ENCODE peak calls at places on chromosome 15, in six cellular contexts. V, O, T, K, Y and X are unnamed samples. For H3K4me1, the result is how much of the 10 kb centered on the place peaks cover.

GRCh38 chr15:44727462-44728231 is 8.7 kb upstream of the TRIM69 start:
- DNase-seq in V (no peak), O (no peak), T (no peak), K (no peak), Y (no peak), X (no peak)

GRCh38 chr15:39075756-39076341 is 505.0 kb upstream of the THBS1 start:
- DNase-seq in V (no peak), O (no peak), T (no peak), K (no peak), Y (no peak), X (no peak)

GRCh38 chr15:89671687-89672086 is 7.5 kb downstream of the PLIN1 start:
- DNase-seq in V (no peak), O (no peak), T (no peak), K (no peak), Y (no peak), X (no peak)

GRCh38 chr15:62588930-62589655 is 424.0 kb upstream of the C2CD4B start:
- DNase-seq in V (no peak), O (no peak), T (no peak), K (no peak), Y (no peak), X (no peak)

GRCh38 chr15:36756707-36757106 is 177.3 kb downstream of the CDIN1 start:
- DNase-seq in V (no peak), O (no peak), T (no peak), K (no peak), Y (no peak), X (no peak)

GRCh38 chr15:57235865-57236264 is 140.4 kb upstream of the CGNL1 start:
- DNase-seq in V (no peak), O (no peak), T (no peak), K (no peak), Y (no peak), X (no peak)

GRCh38 chr15:92821491-92822116 is 78.5 kb upstream of the CHD2 start:
- DNase-seq in V (no peak), O (no peak), T (no peak), K (no peak), Y (no peak), X (no peak)

GRCh38 chr15:80331886-80332406 is 72.2 kb upstream of the ARNT2 start:
- DNase-seq in V (no peak), O (no peak), T (no peak), K (no peak), Y (no peak), X (no peak)

GRCh38 chr15:39332846-39333245 is 248.0 kb upstream of the THBS1 start:
- DNase-seq in V (no peak), O (no peak), T (no peak), K (no peak), Y (no peak), X (no peak)

GRCh38 chr15:67193223-67194009 is 61.0 kb downstream of the AAGAB start:
- DNase-seq in V (no peak), O (peak), T (no peak), K (no peak), Y (no peak), X (no peak)

GRCh38 chr15:88276821-88277220 is 20.3 kb upstream of the NTRK3 start:
- DNase-seq in V (no peak), O (no peak), T (no peak), K (no peak), Y (no peak), X (no peak)

GRCh38 chr15:49423021-49423420 is at the start of gene FGF7:
- DNase-seq in V (no peak), O (peak), T (no peak), K (peak), Y (no peak), X (no peak)

GRCh38 chr15:75033809-75034208 is 10.4 kb downstream of the PPCDC start:
- DNase-seq in V (no peak), O (no peak), T (no peak), K (no peak), Y (no peak), X (no peak)

GRCh38 chr15:27774191-27774590 is 324.9 kb downstream of the OCA2 start:
- DNase-seq in V (no peak), O (no peak), T (no peak), K (no peak), Y (no peak), X (no peak)

GRCh38 chr15:80804970-80805495 is 25.9 kb downstream of the CEMIP start:
- DNase-seq in V (no peak), O (no peak), T (no peak), K (no peak), Y (no peak), X (no peak)

GRCh38 chr15:80998252-80998651 is 2.5 kb upstream of the TLNRD1 start:
- DNase-seq in V (no peak), O (no peak), T (no peak), K (no peak), Y (no peak), X (no peak)

GRCh38 chr15:22944651-22945050 is 35.5 kb downstream of the CYFIP1 start:
- DNase-seq in V (no peak), O (no peak), T (peak), K (no peak), Y (no peak), X (no peak)

GRCh38 chr15:52104532-52105004 is 8.0 kb downstream of the BCL2L10 start:
- DNase-seq in V (no peak), O (no peak), T (no peak), K (no peak), Y (no peak), X (no peak)

GRCh38 chr15:55737373-55737772 is 5.6 kb downstream of the PRTG start:
- DNase-seq in V (no peak), O (no peak), T (no peak), K (no peak), Y (no peak), X (peak)

GRCh38 chr15:91054791-91055190 is 32.4 kb upstream of the VPS33B start:
- DNase-seq in V (no peak), O (no peak), T (no peak), K (no peak), Y (no peak), X (no peak)
- H3K4me1 ChIP-seq in V (under half), O (under half), T (under half), K (under half), Y (under half), X (under half)

DNA sequence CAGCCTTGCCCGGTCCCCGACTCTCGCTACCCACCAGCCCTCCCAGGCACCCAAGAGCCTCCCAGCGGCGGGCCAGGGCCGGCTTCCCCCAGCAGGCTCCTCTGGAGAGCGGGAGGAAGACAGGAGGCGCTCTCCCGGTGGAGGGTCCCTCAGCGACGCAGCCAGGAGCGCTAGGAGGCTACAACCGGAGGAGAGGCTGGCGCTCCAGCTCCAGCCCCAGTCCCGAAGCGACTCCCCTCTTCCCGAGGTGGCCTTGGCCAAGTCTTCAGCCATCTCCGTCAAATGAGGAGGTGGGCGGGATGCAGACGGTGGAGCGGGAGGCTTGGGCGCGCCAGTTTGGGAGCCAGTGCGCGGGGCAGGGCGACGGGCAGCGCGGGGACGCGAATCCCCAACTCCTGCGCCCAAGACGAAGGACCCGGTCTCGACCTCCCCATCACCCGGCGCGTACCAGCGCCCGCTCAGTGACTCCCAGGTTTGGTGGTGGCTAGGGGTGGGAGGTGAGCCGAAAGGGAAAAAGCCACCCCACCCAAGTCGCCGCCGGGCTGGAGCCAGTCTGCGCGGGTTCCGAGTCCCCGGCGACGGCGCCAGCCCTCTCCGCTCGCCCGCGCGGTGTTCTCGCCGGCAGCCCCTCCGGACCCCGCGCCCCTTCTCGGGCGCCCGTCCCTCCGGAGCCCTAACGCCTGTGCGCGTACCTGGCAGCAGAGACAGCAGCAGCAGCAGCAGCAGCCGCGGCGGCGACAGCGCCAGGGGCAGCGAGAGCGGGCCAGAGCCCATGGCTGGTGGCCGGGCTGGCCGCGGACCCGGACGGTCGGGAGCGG is 566 bp downstream of the CHRNA3 start:
- DNase-seq in V (no peak), O (no peak), T (no peak), K (no peak), Y (peak), X (no peak)
- TF ChIP-seq CTCF in V (no peak), O (no peak), T (no peak), K (no peak), Y (peak), X (peak)

GRCh38 chr15:35626984-35627383 is 81.0 kb upstream of the DPH6 start:
- DNase-seq in V (no peak), O (no peak), T (no peak), K (no peak), Y (no peak), X (no peak)
- H3K4me1 ChIP-seq in V (under half), O (under half), T (under half), K (under half), Y (under half), X (under half)

DNA sequence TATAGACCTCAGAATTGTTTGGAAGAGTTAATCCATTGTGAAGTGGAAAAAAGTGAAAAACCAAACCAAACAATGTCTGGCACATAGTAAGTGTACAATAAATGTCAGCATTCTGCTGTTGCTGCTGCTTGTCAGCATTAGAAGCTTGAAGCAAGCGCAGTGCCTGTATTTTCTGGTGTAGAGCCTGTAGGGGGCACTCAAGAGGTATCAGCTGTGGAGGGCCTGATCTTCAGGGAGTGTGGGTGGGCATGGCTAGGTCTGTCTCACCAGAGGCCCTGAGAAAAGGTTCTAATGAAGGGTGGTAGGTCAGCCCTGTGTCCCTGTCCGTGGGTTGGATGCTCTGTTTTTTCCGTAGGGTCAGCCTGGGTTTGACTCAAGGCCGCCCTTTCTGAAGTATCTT is 3.6 kb downstream of the ADAMTSL3 start:
- DNase-seq in V (no peak), O (no peak), T (no peak), K (no peak), Y (no peak), X (no peak)
- TF ChIP-seq CTCF in V (peak), O (no peak), T (no peak), K (no peak), Y (peak), X (peak)

GRCh38 chr15:41919954-41920538 is 26.2 kb upstream of the SPTBN5 start:
- DNase-seq in V (no peak), O (peak), T (no peak), K (peak), Y (no peak), X (no peak)

GRCh38 chr15:41922353-41922752 is 28.5 kb upstream of the SPTBN5 start:
- DNase-seq in V (no peak), O (no peak), T (no peak), K (no peak), Y (no peak), X (no peak)

GRCh38 chr15:41919201-41919820 is 25.5 kb upstream of the SPTBN5 start:
- DNase-seq in V (no peak), O (no peak), T (no peak), K (no peak), Y (no peak), X (peak)

GRCh38 chr15:41923424-41923999 is 29.7 kb upstream of the SPTBN5 start:
- DNase-seq in V (no peak), O (no peak), T (no peak), K (no peak), Y (no peak), X (no peak)

DNA sequence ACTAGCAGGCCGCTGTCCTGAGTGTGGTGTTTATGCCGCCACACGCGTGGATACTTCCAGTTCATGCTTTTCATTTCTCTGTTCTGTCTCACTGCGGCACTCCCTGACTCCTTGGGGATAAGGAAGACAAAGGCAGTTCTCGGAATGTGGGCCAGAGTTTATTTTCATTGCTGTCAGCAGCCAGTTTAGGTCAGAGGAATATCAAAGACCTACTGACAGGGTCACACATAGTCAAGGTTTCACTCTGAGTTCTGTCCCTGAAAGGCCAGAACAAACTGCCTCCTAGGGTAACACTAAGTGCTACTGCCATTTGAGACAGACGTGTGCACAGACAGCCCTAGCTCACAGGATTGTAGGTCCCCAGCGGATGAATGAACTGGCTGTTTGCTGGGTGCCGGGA is 27.3 kb upstream of the SPTBN5 start:
- DNase-seq in V (no peak), O (no peak), T (no peak), K (no peak), Y (no peak), X (no peak)
- H3K4me1 ChIP-seq in V (under half), O (under half), T (under half), K (under half), Y (half or more), X (half or more)

GRCh38 chr15:73031648-73032047 is 20.6 kb upstream of the NEO1 start:
- DNase-seq in V (no peak), O (no peak), T (no peak), K (no peak), Y (no peak), X (no peak)

GRCh38 chr15:73026496-73027054 is 25.7 kb upstream of the NEO1 start:
- DNase-seq in V (no peak), O (no peak), T (no peak), K (no peak), Y (no peak), X (no peak)

GRCh38 chr15:73030280-73030679 is 22.0 kb upstream of the NEO1 start:
- DNase-seq in V (no peak), O (no peak), T (no peak), K (no peak), Y (no peak), X (no peak)

GRCh38 chr15:73028030-73028429 is 24.2 kb upstream of the NEO1 start:
- DNase-seq in V (no peak), O (no peak), T (no peak), K (no peak), Y (no peak), X (no peak)

GRCh38 chr15:73029003-73029527 is 23.2 kb upstream of the NEO1 start:
- DNase-seq in V (no peak), O (no peak), T (no peak), K (no peak), Y (no peak), X (no peak)
- TF ChIP-seq CTCF in V (no peak), O (no peak), T (no peak), K (no peak), Y (no peak), X (no peak)

DNA sequence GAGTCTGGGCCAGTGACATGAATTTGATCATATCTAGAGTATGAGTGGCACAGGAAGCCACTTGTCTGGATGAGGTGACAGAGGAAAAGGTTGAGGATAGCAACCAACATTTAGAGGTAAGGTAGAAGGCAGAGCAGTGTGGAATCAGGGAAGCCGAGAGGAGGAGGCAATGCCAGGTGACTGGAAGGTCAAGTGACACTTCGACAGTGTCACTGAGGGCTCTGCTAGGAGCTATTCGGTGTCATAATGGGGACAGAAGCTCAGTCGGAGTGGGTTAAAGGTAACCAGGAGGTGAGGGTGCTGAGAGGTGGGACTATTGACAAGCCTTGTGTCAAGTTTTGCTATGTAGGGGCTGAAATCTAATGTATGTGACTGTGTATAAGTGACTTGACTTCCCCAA is 56.7 kb downstream of the IGF1R start:
- DNase-seq in V (no peak), O (no peak), T (no peak), K (no peak), Y (no peak), X (no peak)
- H3K4me1 ChIP-seq in V (under half), O (under half), T (under half), K (under half), Y (under half), X (under half)

GRCh38 chr15:79218588-79219200 is 63.8 kb upstream of the ANKRD34C start:
- DNase-seq in V (no peak), O (no peak), T (no peak), K (no peak), Y (peak), X (no peak)
- TF ChIP-seq CTCF in V (peak), O (no peak), T (no peak), K (no peak), Y (no peak), X (peak)

GRCh38 chr15:85415779-85416178 is 35.4 kb downstream of the AKAP13 start:
- DNase-seq in V (no peak), O (no peak), T (no peak), K (no peak), Y (no peak), X (no peak)
- H3K4me1 ChIP-seq in V (half or more), O (under half), T (under half), K (under half), Y (half or more), X (under half)